ENCODE peak calls at places on chromosomes 4 and X, in five cellular contexts. A is aorta, L is caudate nucleus, F is NCI-H1105, U is RPMI7951. G is an unnamed sample.

GRCh38 chr4:1568855-1569460 is 115.2 kb downstream of the FAM53A start:
- DNase-seq in A (peak), F (no peak), U (no peak), L (no peak), G (peak)

GRCh38 chr4:102454278-102454677 is 46.9 kb upstream of the NFKB1 start:
- DNase-seq in U (no peak), A (no peak), L (no peak), F (no peak), G (no peak)

GRCh38 chrX:108165349-108166111 is 74.0 kb downstream of the ATG4A start:
- DNase-seq in U (peak), A (no peak), L (no peak), F (no peak), G (no peak)

GRCh38 chr4:110609044-110609750 is 13.7 kb downstream of the PITX2 start:
- DNase-seq in A (no peak), U (no peak), F (no peak), L (no peak), G (no peak)

GRCh38 chrX:71909956-71910355 is 689 bp upstream of the NHSL2 start:
- DNase-seq in L (no peak), U (no peak), A (no peak), F (no peak), G (no peak)

GRCh38 chr4:24226018-24226417 is 336.2 kb upstream of the PPARGC1A start:
- DNase-seq in F (no peak), U (no peak), A (no peak), L (no peak), G (no peak)

GRCh38 chrX:9182041-9182440 is 148.1 kb upstream of the FAM9B start:
- DNase-seq in U (peak), F (no peak), L (no peak), A (no peak), G (no peak)

GRCh38 chr4:56799824-56800756 is 21.4 kb downstream of the SPINK2 start:
- DNase-seq in A (peak), F (peak), L (peak), U (peak), G (peak)

GRCh38 chr4:122977103-122977502 is 54.7 kb upstream of the NUDT6 start:
- DNase-seq in F (no peak), U (no peak), L (no peak), A (no peak), G (no peak)

GRCh38 chr4:129064717-129065116 is 28.6 kb downstream of the SCLT1 start:
- DNase-seq in F (no peak), A (no peak), U (peak), L (no peak), G (no peak)